ENCODE peak calls at places on chromosomes 12 and 14, in eight cellular contexts. One of them, this sample, is unnamed.

GRCh38 chr14:71488703-71489141 is 443.5 kb upstream of the RGS6 start:
- DNase-seq in NCI-H460: no peak
- DNase-seq in kidney epithelial cell: no peak
- DNase-seq in COR-L47: no peak
- DNase-seq in GM19239: no peak
- DNase-seq in HCEC 1CT: no peak
- DNase-seq in GOT3: no peak
- DNase-seq in activated CD8-positive, alpha-beta T cell treated with anti-CD3 and anti-CD28 coated beads for 36 hours: no peak
- DNase-seq in this sample: no peak

GRCh38 chr12:68746572-68747180 is 700 bp downstream of the SLC35E3 start:
- DNase-seq in NCI-H460: peak; percentile 41
- DNase-seq in kidney epithelial cell: peak; percentile 34
- DNase-seq in COR-L47: peak; percentile 7
- DNase-seq in GM19239: peak; percentile 20
- DNase-seq in HCEC 1CT: peak; percentile 78
- DNase-seq in GOT3: peak; percentile 100
- DNase-seq in activated CD8-positive, alpha-beta T cell treated with anti-CD3 and anti-CD28 coated beads for 36 hours: peak; percentile 51
- DNase-seq in this sample: peak; percentile 33

GRCh38 chr14:45253754-45254300 is 825 bp upstream of the MIS18BP1 start:
- DNase-seq in NCI-H460: no peak
- DNase-seq in kidney epithelial cell: no peak
- DNase-seq in COR-L47: no peak
- DNase-seq in GM19239: no peak
- DNase-seq in HCEC 1CT: peak; percentile 83
- DNase-seq in GOT3: no peak
- DNase-seq in activated CD8-positive, alpha-beta T cell treated with anti-CD3 and anti-CD28 coated beads for 36 hours: peak; percentile 12
- DNase-seq in this sample: no peak

GRCh38 chr12:62603061-62603810 is 136.6 kb downstream of the MON2 start:
- DNase-seq in NCI-H460: peak; percentile 85
- DNase-seq in kidney epithelial cell: peak; percentile 43
- DNase-seq in COR-L47: peak; percentile 93
- DNase-seq in GM19239: peak; percentile 49
- DNase-seq in HCEC 1CT: peak; percentile 89
- DNase-seq in GOT3: peak; percentile 100
- DNase-seq in activated CD8-positive, alpha-beta T cell treated with anti-CD3 and anti-CD28 coated beads for 36 hours: peak; percentile 81
- DNase-seq in this sample: peak; percentile 94

GRCh38 chr12:104080764-104081163 is 16.4 kb downstream of the HCFC2 start:
- DNase-seq in NCI-H460: no peak
- DNase-seq in kidney epithelial cell: no peak
- DNase-seq in COR-L47: no peak
- DNase-seq in GM19239: no peak
- DNase-seq in HCEC 1CT: no peak
- DNase-seq in GOT3: no peak
- DNase-seq in activated CD8-positive, alpha-beta T cell treated with anti-CD3 and anti-CD28 coated beads for 36 hours: no peak
- DNase-seq in this sample: no peak

GRCh38 chr14:32509632-32510187 is 180.6 kb downstream of the AKAP6 start:
- DNase-seq in NCI-H460: peak; percentile 92
- DNase-seq in kidney epithelial cell: peak; percentile 54
- DNase-seq in COR-L47: peak; percentile 20
- DNase-seq in GM19239: no peak
- DNase-seq in HCEC 1CT: peak; percentile 92
- DNase-seq in GOT3: peak; percentile 16
- DNase-seq in activated CD8-positive, alpha-beta T cell treated with anti-CD3 and anti-CD28 coated beads for 36 hours: no peak
- DNase-seq in this sample: no peak

GRCh38 chr12:93541578-93542217 is 30.8 kb upstream of the SOCS2 start:
- DNase-seq in NCI-H460: no peak
- DNase-seq in kidney epithelial cell: no peak
- DNase-seq in COR-L47: no peak
- DNase-seq in GM19239: no peak
- DNase-seq in HCEC 1CT: no peak
- DNase-seq in GOT3: no peak
- DNase-seq in activated CD8-positive, alpha-beta T cell treated with anti-CD3 and anti-CD28 coated beads for 36 hours: no peak
- DNase-seq in this sample: no peak

GRCh38 chr12:6045438-6045837 is 79.0 kb downstream of the VWF start:
- DNase-seq in NCI-H460: no peak
- DNase-seq in kidney epithelial cell: no peak
- DNase-seq in COR-L47: no peak
- DNase-seq in GM19239: no peak
- DNase-seq in HCEC 1CT: no peak
- DNase-seq in GOT3: no peak
- DNase-seq in activated CD8-positive, alpha-beta T cell treated with anti-CD3 and anti-CD28 coated beads for 36 hours: no peak
- DNase-seq in this sample: no peak

GRCh38 chr12:2783936-2784600 is 10.7 kb upstream of the FKBP4 start:
- DNase-seq in NCI-H460: peak; percentile 35
- DNase-seq in kidney epithelial cell: no peak
- DNase-seq in COR-L47: no peak
- DNase-seq in GM19239: peak; percentile 44
- DNase-seq in HCEC 1CT: peak; percentile 21
- DNase-seq in GOT3: no peak
- DNase-seq in activated CD8-positive, alpha-beta T cell treated with anti-CD3 and anti-CD28 coated beads for 36 hours: peak; percentile 54
- DNase-seq in this sample: peak; percentile 42

This sample was measured in OCI-LY7.